ENCODE peak calls at places on chromosomes 11 and 22, in five cellular contexts. B is esophagus squamous epithelium, E is EL, T is chondrocyte, K is iris pigment epithelial cell. Z is an unnamed sample.

GRCh38 chr11:61152816-61153592 is 8.2 kb downstream of the VPS37C start:
- DNase-seq in B (no peak), E (peak), T (no peak), K (peak), Z (no peak)

GRCh38 chr11:72326151-72326842 is 82.3 kb upstream of the PHOX2A start:
- DNase-seq in B (no peak), E (peak), T (no peak), K (peak), Z (no peak)

GRCh38 chr11:2778630-2779498 is 79.1 kb upstream of the KCNQ1OT1 start:
- DNase-seq in B (no peak), E (no peak), T (peak), K (peak), Z (no peak)

GRCh38 chr11:12539570-12539969 is 134.7 kb upstream of the TEAD1 start:
- DNase-seq in B (no peak), E (peak), T (no peak), K (peak), Z (no peak)

GRCh38 chr22:34800265-34800664 is 265.7 kb upstream of the ISX start:
- DNase-seq in B (no peak), E (peak), T (no peak), K (peak), Z (no peak)

GRCh38 chr22:36344106-36344827 is 43.5 kb downstream of the MYH9 start:
- DNase-seq in B (no peak), E (no peak), T (no peak), K (no peak), Z (no peak)

GRCh38 chr22:43168416-43169309 is 17.3 kb downstream of the TSPO start:
- DNase-seq in B (no peak), E (peak), T (no peak), K (peak), Z (no peak)

GRCh38 chr11:134374171-134374570 is 37.9 kb downstream of the B3GAT1 start:
- DNase-seq in B (no peak), E (no peak), T (peak), K (no peak), Z (no peak)

GRCh38 chr11:102603091-102603490 is 22.0 kb downstream of the MMP20 start:
- DNase-seq in B (no peak), E (peak), T (no peak), K (peak), Z (no peak)

GRCh38 chr11:71451596-71452353 is 1.2 kb upstream of the NADSYN1 start:
- DNase-seq in B (no peak), E (no peak), T (no peak), K (no peak), Z (peak)

GRCh38 chr22:29871684-29872083 is 11.3 kb upstream of the MTMR3 start:
- DNase-seq in B (no peak), E (no peak), T (no peak), K (no peak), Z (no peak)

GRCh38 chr11:108302121-108302785 is 79.4 kb downstream of the ATM start:
- DNase-seq in B (no peak), E (peak), T (no peak), K (peak), Z (no peak)

GRCh38 chr11:90288207-90288821 is 65.5 kb upstream of the CHORDC1 start:
- DNase-seq in B (no peak), E (peak), T (no peak), K (peak), Z (peak)

GRCh38 chr22:32987081-32987631 is 71.0 kb downstream of the SYN3 start:
- DNase-seq in B (no peak), E (no peak), T (no peak), K (peak), Z (no peak)